ENCODE peak calls at places on chromosome 22, in four cellular contexts. U is H9, T is mesendoderm, Y is H1. Z is an unnamed sample.

GRCh38 chr22:35212020-35212419 is 45.3 kb upstream of the HMGXB4 start:
- DNase-seq in T (peak), U (no peak), Y (no peak), Z (peak)

GRCh38 chr22:29202231-29203192 is 3.2 kb upstream of the EMID1 start:
- DNase-seq in U (peak), Y (no peak), T (peak), Z (peak)

GRCh38 chr22:36853407-36854099 is 7.3 kb upstream of the NCF4 start:
- DNase-seq in T (peak), U (peak), Y (peak), Z (peak)

GRCh38 chr22:36873614-36874308 is 13.0 kb downstream of the NCF4 start:
- DNase-seq in Y (no peak), U (peak), T (peak), Z (peak)

GRCh38 chr22:27029584-27030130 is 372.3 kb downstream of the MIAT start:
- DNase-seq in Y (no peak), T (peak), U (no peak), Z (no peak)

GRCh38 chr22:21043856-21044535 is 1.8 kb upstream of the LRRC74B start:
- DNase-seq in Y (no peak), T (no peak), U (no peak), Z (no peak)

GRCh38 chr22:20436309-20437252 is 1.0 kb downstream of the SCARF2 start:
- DNase-seq in Y (no peak), T (peak), U (peak), Z (peak)

GRCh38 chr22:29394931-29395581 is 6.7 kb upstream of the AP1B1 start:
- DNase-seq in U (peak), Y (peak), T (peak), Z (peak)

GRCh38 chr22:39360674-39361413 is 11.1 kb downstream of the SYNGR1 start:
- DNase-seq in T (peak), U (peak), Y (no peak), Z (no peak)

GRCh38 chr22:28442264-28442950 is 237.2 kb downstream of the TTC28 start:
- DNase-seq in Y (peak), U (peak), T (peak), Z (peak)

GRCh38 chr22:50612715-50613221 is 12.2 kb downstream of the MAPK8IP2 start:
- DNase-seq in U (peak), T (peak), Y (no peak), Z (no peak)

GRCh38 chr22:26474687-26475086 is 8.9 kb downstream of the HPS4 start:
- DNase-seq in U (no peak), T (no peak), Y (no peak), Z (no peak)

GRCh38 chr22:23622634-23623033 is 9.5 kb downstream of the DRICH1 start:
- DNase-seq in U (no peak), T (peak), Y (no peak), Z (peak)
- H4K5ac ChIP-seq in U (no peak), T (no peak), Y (no peak), Z (no peak)

DNA sequence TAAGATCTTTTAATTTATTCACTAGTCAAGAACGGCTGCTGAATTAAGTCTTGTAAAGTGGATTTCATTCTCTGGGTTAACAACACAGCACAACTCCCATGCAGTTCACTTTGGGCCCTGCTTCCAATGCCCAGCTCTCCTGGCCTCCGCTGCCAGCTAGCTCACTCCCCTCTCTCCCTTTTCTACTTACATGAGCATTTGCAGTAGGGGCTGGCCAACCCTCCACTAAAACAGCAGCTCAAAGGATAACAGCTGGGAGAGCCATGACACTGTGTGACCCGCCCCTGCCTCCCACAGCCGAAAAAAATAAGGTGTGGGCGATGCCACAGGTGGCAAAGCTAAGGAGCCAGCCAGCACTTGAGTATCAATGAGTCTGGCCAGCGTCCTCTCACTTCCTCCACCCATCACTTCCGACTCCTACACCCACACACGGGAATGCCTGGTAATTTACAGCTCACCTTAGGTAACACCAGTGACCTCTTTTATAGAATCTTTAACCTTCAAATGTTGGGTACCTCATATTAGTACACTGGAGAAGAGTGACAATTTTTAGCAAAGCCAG is 56.8 kb downstream of the DGCR2 start:
- DNase-seq in U (no peak), Y (no peak), T (no peak), Z (no peak)
- H4K5ac ChIP-seq in U (no peak), Y (no peak), T (no peak), Z (no peak)

DNA sequence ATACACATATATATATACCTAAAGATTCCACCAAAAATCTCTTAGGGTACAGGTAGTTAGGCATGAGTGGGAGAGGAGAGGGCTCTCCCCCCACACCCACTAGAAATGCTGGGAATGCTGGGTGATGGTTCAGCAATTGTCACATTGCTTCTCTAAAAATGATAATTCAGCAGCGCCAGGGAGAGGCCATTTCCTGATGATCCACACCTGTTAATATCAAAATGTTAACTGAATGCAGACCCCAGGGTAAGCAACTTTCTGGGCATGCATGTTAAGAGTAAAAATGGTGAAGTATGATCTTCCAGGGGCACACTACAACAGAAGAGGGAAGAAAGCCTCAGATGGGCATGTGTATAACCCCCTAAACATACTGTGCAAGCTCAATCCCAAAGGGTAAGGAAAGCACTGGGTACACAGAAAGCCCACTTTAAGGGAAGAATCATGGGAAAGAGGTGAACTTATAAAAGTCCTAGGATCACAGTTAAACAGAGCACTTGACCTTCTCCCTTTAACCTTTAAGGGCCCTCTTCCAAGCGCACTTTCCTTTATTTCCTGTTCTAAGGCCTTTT is 67.6 kb upstream of the GNAZ start:
- DNase-seq in T (no peak), Y (no peak), U (no peak), Z (no peak)
- H4K5ac ChIP-seq in T (no peak), Y (no peak), U (no peak), Z (no peak)

GRCh38 chr22:42880815-42881214 is 23.7 kb upstream of the ARFGAP3 start:
- DNase-seq in T (peak), Y (no peak), U (peak), Z (no peak)
- H4K5ac ChIP-seq in T (no peak), Y (no peak), U (no peak), Z (no peak)

GRCh38 chr22:49408102-49408836 is 419.4 kb downstream of the BRD1 start:
- DNase-seq in T (no peak), U (peak), Y (no peak), Z (no peak)

GRCh38 chr22:49406879-49407587 is 420.6 kb downstream of the BRD1 start:
- DNase-seq in T (no peak), U (no peak), Y (no peak), Z (no peak)

GRCh38 chr22:49404576-49405199 is 423.0 kb downstream of the BRD1 start:
- DNase-seq in Y (no peak), T (no peak), U (peak), Z (no peak)

GRCh38 chr22:49405590-49405989 is 422.1 kb downstream of the BRD1 start:
- DNase-seq in T (no peak), Y (no peak), U (peak), Z (no peak)

GRCh38 chr22:49406047-49406650 is 421.5 kb downstream of the BRD1 start:
- DNase-seq in Y (no peak), T (no peak), U (peak), Z (no peak)
- H4K5ac ChIP-seq in Y (no peak), T (no peak), U (no peak), Z (no peak)

DNA sequence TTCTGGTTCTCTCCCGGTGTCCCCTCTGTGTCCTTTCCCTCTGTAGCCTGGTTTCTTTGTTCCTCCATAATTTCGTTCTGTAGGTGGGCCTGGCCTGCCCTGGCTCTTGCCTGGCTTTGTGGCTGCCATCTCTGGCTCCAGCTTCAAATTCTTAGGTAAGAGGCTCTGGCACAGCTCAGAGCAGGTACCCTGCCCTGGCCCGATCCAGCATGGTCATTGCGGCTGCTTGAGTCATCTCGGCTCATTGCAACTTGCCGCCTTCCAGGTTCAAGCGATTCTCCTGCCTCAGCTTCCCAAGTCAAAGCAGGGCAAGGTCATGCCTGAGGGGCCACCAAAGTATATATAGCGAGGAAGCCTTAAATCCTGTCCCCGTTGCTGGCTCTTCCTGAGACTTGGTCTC is 76.0 kb downstream of the OSBP2 start:
- DNase-seq in Y (no peak), T (no peak), U (no peak), Z (no peak)
- H4K5ac ChIP-seq in Y (no peak), T (no peak), U (no peak), Z (no peak)

GRCh38 chr22:31086703-31087330 is 5.7 kb downstream of the SMTN start:
- DNase-seq in T (no peak), Y (no peak), U (no peak), Z (no peak)
- H4K5ac ChIP-seq in T (no peak), Y (no peak), U (no peak), Z (no peak)

DNA sequence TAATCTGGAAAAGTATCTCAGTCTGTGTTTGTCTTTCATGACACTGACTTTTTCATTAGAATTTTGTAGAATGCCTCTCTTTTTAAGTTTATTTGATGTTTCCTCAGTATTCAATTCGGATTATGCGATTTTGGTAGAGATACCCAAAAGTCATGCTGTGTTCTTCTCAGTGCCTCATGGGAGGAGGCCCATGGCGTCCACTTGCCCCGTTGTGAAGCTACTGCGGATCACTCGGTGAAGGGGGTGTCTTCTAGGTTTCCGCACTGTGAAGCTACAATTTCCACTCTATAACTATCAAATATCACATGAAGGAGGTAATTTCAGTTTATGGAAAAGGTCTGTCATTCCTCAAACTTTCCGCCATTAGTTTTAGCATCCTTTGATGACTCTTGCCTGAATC is 794.0 kb downstream of the TBC1D22A start:
- DNase-seq in T (no peak), Y (no peak), U (no peak), Z (no peak)
- H4K5ac ChIP-seq in T (no peak), Y (no peak), U (no peak), Z (no peak)